ENCODE peak calls at places on chromosome 22, in six cellular contexts. H, Y, W, E, B and M are unnamed samples.

GRCh38 chr22:21652010-21652546 is 10.0 kb downstream of the SDF2L1 start:
- DNase-seq in B (peak), H (peak), E (peak), Y (peak), W (peak), M (peak)

GRCh38 chr22:44127353-44127752 is 53.4 kb upstream of the PARVG start:
- DNase-seq in B (no peak), H (peak), E (no peak), W (no peak), Y (no peak), M (no peak)

GRCh38 chr22:39900306-39901227 is at the start of gene GRAP2:
- DNase-seq in Y (no peak), W (no peak), H (no peak), E (no peak), B (no peak), M (no peak)

GRCh38 chr22:42947211-42947990 is 67.5 kb downstream of the PACSIN2 start:
- DNase-seq in H (no peak), E (peak), W (peak), B (no peak), Y (no peak), M (no peak)

GRCh38 chr22:36386351-36386899 is 1.3 kb downstream of the MYH9 start:
- DNase-seq in H (no peak), Y (peak), E (no peak), W (no peak), B (no peak), M (no peak)

GRCh38 chr22:28282346-28282745 is 363.3 kb upstream of the PITPNB start:
- DNase-seq in E (no peak), W (peak), H (no peak), Y (no peak), B (no peak), M (no peak)

GRCh38 chr22:27625769-27626674 is 175.5 kb downstream of the MN1 start:
- DNase-seq in H (no peak), E (no peak), W (no peak), B (no peak), Y (no peak), M (no peak)

GRCh38 chr22:36853407-36854099 is 7.3 kb upstream of the NCF4 start:
- DNase-seq in E (peak), Y (no peak), H (peak), B (peak), W (peak), M (peak)

GRCh38 chr22:39579909-39580571 is 9.5 kb downstream of the CACNA1I start:
- DNase-seq in Y (no peak), B (no peak), W (no peak), H (no peak), E (no peak), M (no peak)

GRCh38 chr22:30830907-30831306 is 136.2 kb downstream of the OSBP2 start:
- DNase-seq in W (peak), H (no peak), B (no peak), Y (peak), E (peak), M (peak)

GRCh38 chr22:45228401-45228754 is 12.3 kb downstream of the KIAA0930 start:
- DNase-seq in E (no peak), Y (no peak), B (no peak), H (no peak), W (no peak), M (no peak)

GRCh38 chr22:39503590-39503989 is 1.5 kb downstream of the MIEF1 start:
- DNase-seq in E (no peak), B (no peak), H (no peak), W (no peak), Y (no peak), M (no peak)

GRCh38 chr22:33271390-33272161 is 213.4 kb upstream of the SYN3 start:
- DNase-seq in Y (peak), W (peak), H (peak), E (peak), B (no peak), M (no peak)

GRCh38 chr22:48054596-48054995 is 1292.1 kb downstream of the TBC1D22A start:
- DNase-seq in E (no peak), H (no peak), W (no peak), Y (no peak), B (no peak), M (no peak)

GRCh38 chr22:22462813-22463567 is 45.6 kb downstream of the ZNF280B start:
- DNase-seq in E (no peak), B (no peak), W (no peak), Y (no peak), H (no peak), M (no peak)

GRCh38 chr22:24414984-24415945 is 12.1 kb upstream of the ADORA2A start:
- DNase-seq in H (no peak), E (no peak), B (no peak), W (peak), Y (no peak), M (no peak)

GRCh38 chr22:36565686-36566085 is 36.7 kb upstream of the EIF3D start:
- DNase-seq in W (no peak), Y (no peak), E (no peak), H (no peak), B (no peak), M (peak)

GRCh38 chr22:47591016-47591415 is 828.6 kb downstream of the TBC1D22A start:
- DNase-seq in Y (no peak), E (peak), W (no peak), H (no peak), B (no peak), M (no peak)

GRCh38 chr22:30310881-30311771 is 15.6 kb downstream of the TBC1D10A start:
- DNase-seq in Y (peak), E (peak), B (no peak), H (peak), W (peak), M (no peak)

GRCh38 chr22:36383110-36383581 is 4.6 kb downstream of the MYH9 start:
- DNase-seq in B (no peak), H (no peak), E (peak), Y (no peak), W (peak), M (no peak)

GRCh38 chr22:17990167-17990566 is 34.2 kb downstream of the MICAL3 start:
- DNase-seq in E (no peak), H (no peak), B (no peak), W (no peak), Y (no peak), M (no peak)

GRCh38 chr22:30968015-30968923 is at the start of gene MORC2:
- DNase-seq in H (no peak), W (peak), Y (peak), E (peak), B (no peak), M (no peak)

GRCh38 chr22:30399718-30400117 is 2.9 kb downstream of the SEC14L2 start:
- DNase-seq in E (no peak), W (no peak), Y (no peak), H (no peak), B (no peak), M (no peak)

GRCh38 chr22:26617251-26618199 is at the start of gene CRYBB1:
- DNase-seq in Y (no peak), B (no peak), E (no peak), W (peak), H (no peak), M (no peak)

GRCh38 chr22:22552630-22553029 is 6.4 kb downstream of the PRAME start:
- DNase-seq in H (no peak), Y (no peak), W (no peak), E (no peak), B (no peak), M (no peak)

GRCh38 chr22:32378703-32379272 is 21.1 kb downstream of the RFPL3 start:
- DNase-seq in W (peak), B (no peak), H (no peak), Y (no peak), E (no peak), M (peak)

GRCh38 chr22:42271906-42272305 is 1.5 kb upstream of the TCF20 start:
- DNase-seq in E (peak), Y (no peak), B (no peak), W (no peak), H (no peak), M (no peak)

GRCh38 chr22:43831561-43832392 is 19.7 kb upstream of the EFCAB6 start:
- DNase-seq in B (no peak), W (no peak), E (no peak), Y (no peak), H (no peak), M (no peak)

GRCh38 chr22:48378673-48379072 is 1449.0 kb downstream of the BRD1 start:
- DNase-seq in B (no peak), W (no peak), H (no peak), Y (no peak), E (peak), M (no peak)

GRCh38 chr22:48670317-48670716 is 1157.4 kb downstream of the BRD1 start:
- DNase-seq in Y (no peak), B (no peak), E (no peak), H (no peak), W (no peak), M (no peak)

GRCh38 chr22:23522642-23523251 is 57.3 kb downstream of the IGLL1 start:
- DNase-seq in B (no peak), W (no peak), E (no peak), Y (no peak), H (peak), M (no peak)

GRCh38 chr22:43743131-43743530 is 69.0 kb downstream of the EFCAB6 start:
- DNase-seq in W (no peak), H (no peak), B (no peak), Y (no peak), E (no peak), M (no peak)

GRCh38 chr22:46443850-46444389 is 93.5 kb downstream of the CELSR1 start:
- DNase-seq in B (no peak), W (no peak), E (peak), H (no peak), Y (peak), M (no peak)

GRCh38 chr22:20071524-20071972 is 8.5 kb upstream of the DGCR8 start:
- DNase-seq in B (no peak), Y (no peak), H (no peak), W (no peak), E (no peak), M (no peak)
- TF ChIP-seq POLR2A in B (no peak), Y (no peak), H (no peak), W (no peak), E (no peak), M (no peak)

GRCh38 chr22:37983860-37984791 is at the start of gene SOX10:
- DNase-seq in B (no peak), Y (no peak), W (no peak), H (no peak), E (no peak), M (no peak)
- TF ChIP-seq POLR2A in B (no peak), Y (no peak), W (no peak), H (peak), E (no peak), M (no peak)

GRCh38 chr22:50247748-50248147 is 2.9 kb upstream of the TUBGCP6 start:
- DNase-seq in E (peak), Y (no peak), B (no peak), W (peak), H (no peak), M (no peak)
- TF ChIP-seq POLR2A in E (no peak), Y (no peak), B (no peak), W (no peak), H (no peak), M (no peak)

DNA sequence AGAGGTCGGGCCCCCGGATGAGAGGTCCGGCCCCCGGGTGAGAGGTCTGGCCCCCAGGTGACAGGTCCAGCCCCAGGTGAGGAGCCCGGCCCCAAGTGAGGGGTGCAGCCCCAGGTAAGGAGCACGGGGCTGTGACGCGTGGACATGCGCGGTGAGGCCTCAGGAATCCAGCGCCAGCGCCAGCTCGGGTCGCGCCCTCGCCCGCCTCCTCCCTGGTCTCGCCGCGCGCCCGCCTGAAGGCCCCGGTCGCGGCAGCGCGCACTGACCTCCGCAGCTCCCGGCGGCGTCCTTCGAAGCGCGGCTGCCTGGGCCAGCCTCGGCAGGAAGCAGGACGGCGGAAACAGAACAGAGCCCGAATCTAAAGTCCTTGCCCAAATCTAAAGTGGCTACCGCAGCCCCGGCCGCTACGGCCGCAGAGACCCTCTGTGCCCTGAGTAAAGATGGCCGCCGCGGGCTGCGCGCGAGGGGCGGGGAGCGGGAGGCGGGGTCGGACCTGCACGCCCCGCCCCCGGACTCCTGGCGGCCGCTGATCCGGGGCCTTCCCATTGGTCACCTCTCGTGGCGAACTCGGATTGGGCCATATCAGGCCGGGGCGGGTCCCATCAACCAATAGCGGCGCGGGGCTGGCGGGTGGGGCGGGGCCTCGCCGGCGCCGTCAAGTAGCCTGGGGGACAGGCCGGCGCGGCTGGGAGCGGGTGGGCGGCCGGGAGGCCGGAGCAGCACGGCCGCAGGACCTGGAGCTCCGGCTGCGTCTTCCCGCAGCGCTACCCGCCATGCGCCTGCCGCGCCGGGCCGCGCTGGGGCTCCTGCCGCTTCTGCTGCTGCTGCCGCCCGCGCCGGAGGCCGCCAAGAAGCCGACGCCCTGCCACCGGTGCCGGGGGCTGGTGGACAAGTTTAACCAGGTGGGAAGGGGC is at the start of the genes ALG12 and CRELD2:
- DNase-seq in B (peak), H (peak), W (peak), E (peak), Y (peak), M (peak)
- TF ChIP-seq POLR2A in B (no peak), H (peak), W (peak), E (no peak), Y (peak), M (peak)

GRCh38 chr22:50526849-50527801 is 1.7 kb upstream of the SCO2 start:
- DNase-seq in H (peak), E (peak), B (no peak), Y (no peak), W (no peak), M (no peak)
- TF ChIP-seq POLR2A in H (no peak), E (no peak), B (no peak), Y (no peak), W (no peak), M (no peak)

GRCh38 chr22:38181453-38182200 is at the start of gene PLA2G6:
- DNase-seq in H (peak), W (peak), E (peak), Y (peak), B (peak), M (peak)
- TF ChIP-seq POLR2A in H (peak), W (peak), E (no peak), Y (peak), B (no peak), M (peak)